ENCODE peak calls at places on chromosomes 3 and 15, in six cellular contexts. I, P, A, E, L and J are unnamed samples.

GRCh38 chr3:11455977-11456376 is 183.8 kb downstream of the ATG7 start:
- DNase-seq in I (no peak), P (no peak), A (no peak), E (no peak), L (no peak), J (no peak)

GRCh38 chr3:31639828-31640227 is 107.1 kb downstream of the STT3B start:
- DNase-seq in I (no peak), P (no peak), A (no peak), E (no peak), L (no peak), J (no peak)

GRCh38 chr15:91790826-91791225 is 62.7 kb upstream of the SLCO3A1 start:
- DNase-seq in I (no peak), P (no peak), A (no peak), E (no peak), L (peak), J (no peak)

GRCh38 chr15:42711746-42712145 is 25.2 kb downstream of the CDAN1 start:
- DNase-seq in I (no peak), P (no peak), A (no peak), E (no peak), L (no peak), J (no peak)

GRCh38 chr3:53166781-53167291 is 5.8 kb downstream of the PRKCD start:
- DNase-seq in I (peak), P (no peak), A (peak), E (no peak), L (peak), J (no peak)

GRCh38 chr3:197212290-197212689 is 86.1 kb downstream of the DLG1 start:
- DNase-seq in I (no peak), P (no peak), A (no peak), E (peak), L (no peak), J (no peak)

GRCh38 chr3:58052373-58053273 is 44.4 kb downstream of the FLNB start:
- DNase-seq in I (peak), P (no peak), A (no peak), E (no peak), L (peak), J (no peak)

GRCh38 chr3:72336821-72337479 is 511.3 kb downstream of the SHQ1 start:
- DNase-seq in I (peak), P (no peak), A (no peak), E (peak), L (peak), J (no peak)

GRCh38 chr3:191919627-191920026 is 458.7 kb downstream of the PYDC2 start:
- DNase-seq in I (no peak), P (no peak), A (no peak), E (no peak), L (no peak), J (no peak)

GRCh38 chr3:179954226-179954870 is 82.4 kb downstream of the PEX5L start:
- DNase-seq in I (no peak), P (no peak), A (no peak), E (no peak), L (no peak), J (no peak)

GRCh38 chr3:113537155-113537554 is 4.8 kb downstream of the SIDT1 start:
- DNase-seq in I (no peak), P (no peak), A (no peak), E (no peak), L (peak), J (no peak)

GRCh38 chr3:182913889-182914288 is 66.4 kb downstream of the DCUN1D1 start:
- DNase-seq in I (no peak), P (no peak), A (no peak), E (no peak), L (peak), J (no peak)

GRCh38 chr3:81443948-81444347 is 317.5 kb downstream of the GBE1 start:
- DNase-seq in I (no peak), P (no peak), A (peak), E (no peak), L (peak), J (no peak)

GRCh38 chr3:156527060-156527459 is 27.9 kb downstream of the SSR3 start:
- DNase-seq in I (no peak), P (no peak), A (no peak), E (no peak), L (no peak), J (no peak)

GRCh38 chr3:111521881-111522280 is 20.1 kb upstream of the CD96 start:
- DNase-seq in I (no peak), P (no peak), A (no peak), E (no peak), L (no peak), J (no peak)

GRCh38 chr3:136141891-136142290 is 54.2 kb downstream of the MSL2 start:
- DNase-seq in I (no peak), P (no peak), A (no peak), E (no peak), L (peak), J (no peak)

GRCh38 chr3:41682996-41683395 is 278.9 kb downstream of the ULK4 start:
- DNase-seq in I (no peak), P (no peak), A (peak), E (no peak), L (peak), J (no peak)

GRCh38 chr15:41160639-41161315 is 44.7 kb upstream of the INO80 start:
- DNase-seq in I (no peak), P (no peak), A (no peak), E (no peak), L (peak), J (no peak)

GRCh38 chr15:90701048-90701447 is 16.1 kb upstream of the BLM start:
- DNase-seq in I (no peak), P (no peak), A (no peak), E (no peak), L (no peak), J (no peak)

GRCh38 chr3:155285936-155286335 is 7.5 kb downstream of the STRIT1 start:
- DNase-seq in I (no peak), P (no peak), A (no peak), E (no peak), L (no peak), J (no peak)

GRCh38 chr15:29183071-29183831 is 86.4 kb downstream of the NSMCE3 start:
- DNase-seq in I (no peak), P (no peak), A (no peak), E (no peak), L (peak), J (no peak)

GRCh38 chr3:41683666-41684350 is 278.1 kb downstream of the ULK4 start:
- DNase-seq in I (no peak), P (no peak), A (no peak), E (no peak), L (peak), J (no peak)

GRCh38 chr3:40464339-40465110 is 7.4 kb downstream of the RPL14 start:
- DNase-seq in I (no peak), P (no peak), A (no peak), E (no peak), L (no peak), J (no peak)

GRCh38 chr3:132253262-132253878 is 63.8 kb upstream of the ACP3 start:
- DNase-seq in I (no peak), P (no peak), A (peak), E (no peak), L (peak), J (no peak)

GRCh38 chr3:132255041-132255745 is 62.0 kb upstream of the ACP3 start:
- DNase-seq in I (no peak), P (no peak), A (peak), E (no peak), L (peak), J (no peak)

GRCh38 chr3:132254076-132254755 is 63.0 kb upstream of the ACP3 start:
- DNase-seq in I (no peak), P (no peak), A (no peak), E (no peak), L (no peak), J (no peak)

GRCh38 chr3:132261501-132261900 is 55.7 kb upstream of the ACP3 start:
- DNase-seq in I (no peak), P (no peak), A (no peak), E (no peak), L (no peak), J (no peak)

DNA sequence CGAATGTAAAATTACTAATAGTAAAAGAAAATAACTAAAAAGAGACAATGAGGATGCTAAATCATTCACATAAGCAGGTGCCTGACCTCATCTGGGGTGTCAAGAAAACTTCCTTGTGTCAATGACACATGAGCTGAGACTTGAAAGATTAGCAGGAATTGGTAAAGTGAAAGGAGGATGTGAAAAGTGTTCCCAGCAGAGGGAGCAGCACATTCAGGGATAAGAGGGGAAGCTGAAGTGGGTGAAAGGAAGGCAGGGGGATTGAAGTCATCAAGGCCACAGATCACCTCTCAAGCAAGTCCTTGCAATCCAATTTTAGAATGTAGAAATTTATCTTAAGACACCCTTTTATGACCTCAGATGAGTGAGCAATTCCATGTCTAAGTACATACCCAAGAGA is 60.2 kb upstream of the ACP3 start:
- DNase-seq in I (peak), P (no peak), A (peak), E (peak), L (peak), J (peak)
- TF ChIP-seq CTCF in I (peak), P (no peak), A (peak), E (peak), L (peak), J (peak)

DNA sequence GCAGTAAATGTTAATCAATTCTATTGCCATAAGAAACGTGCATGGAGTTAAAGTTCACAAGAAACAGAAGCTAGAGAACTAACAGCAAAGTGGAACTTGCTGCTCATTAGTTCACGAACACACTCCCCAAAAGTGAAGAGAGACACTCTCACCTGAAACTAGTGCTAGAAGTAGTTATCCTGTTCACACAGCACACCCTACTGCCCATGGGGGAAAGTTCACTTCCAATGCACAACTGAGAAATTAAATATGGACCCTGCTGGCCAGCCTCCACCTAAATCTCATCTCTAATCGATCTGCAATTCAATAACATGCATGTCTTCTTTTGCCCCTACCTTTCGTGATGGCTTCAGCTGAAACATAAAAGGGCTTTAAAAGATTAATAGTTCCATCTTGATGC is 39.4 kb upstream of the FRMD4B start:
- DNase-seq in I (no peak), P (no peak), A (no peak), E (peak), L (peak), J (no peak)
- TF ChIP-seq CTCF in I (peak), P (peak), A (peak), E (peak), L (peak), J (peak)

GRCh38 chr3:17808994-17809393 is 66.6 kb upstream of the TBC1D5 start:
- DNase-seq in I (no peak), P (no peak), A (peak), E (no peak), L (peak), J (no peak)

GRCh38 chr3:17806876-17807275 is 64.4 kb upstream of the TBC1D5 start:
- DNase-seq in I (no peak), P (no peak), A (no peak), E (no peak), L (no peak), J (no peak)

GRCh38 chr3:17811633-17812032 is 69.2 kb upstream of the TBC1D5 start:
- DNase-seq in I (no peak), P (no peak), A (no peak), E (no peak), L (peak), J (no peak)

GRCh38 chr3:17806201-17806600 is 63.8 kb upstream of the TBC1D5 start:
- DNase-seq in I (no peak), P (no peak), A (no peak), E (no peak), L (no peak), J (no peak)

DNA sequence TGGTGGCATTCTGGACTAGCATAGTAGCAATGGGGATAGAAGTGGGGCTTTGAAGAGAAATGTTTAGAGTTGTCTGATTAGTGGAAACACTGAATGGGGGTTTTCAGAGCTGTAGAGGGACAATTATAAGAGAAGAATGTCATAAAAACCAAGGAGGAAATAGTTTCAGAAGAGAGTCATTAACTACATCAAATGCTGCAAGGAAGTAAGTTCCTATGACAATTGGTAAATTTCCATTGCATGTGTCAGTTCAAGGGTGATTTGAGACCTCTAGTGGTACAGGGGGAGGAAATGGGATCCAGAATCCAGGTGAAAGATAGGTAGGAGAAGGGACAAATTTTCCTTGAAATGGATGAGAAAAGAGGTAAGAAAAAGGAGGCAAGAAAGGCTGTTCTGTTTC is 68.3 kb upstream of the TBC1D5 start:
- DNase-seq in I (no peak), P (no peak), A (peak), E (no peak), L (peak), J (no peak)
- TF ChIP-seq CTCF in I (peak), P (no peak), A (peak), E (peak), L (peak), J (no peak)

DNA sequence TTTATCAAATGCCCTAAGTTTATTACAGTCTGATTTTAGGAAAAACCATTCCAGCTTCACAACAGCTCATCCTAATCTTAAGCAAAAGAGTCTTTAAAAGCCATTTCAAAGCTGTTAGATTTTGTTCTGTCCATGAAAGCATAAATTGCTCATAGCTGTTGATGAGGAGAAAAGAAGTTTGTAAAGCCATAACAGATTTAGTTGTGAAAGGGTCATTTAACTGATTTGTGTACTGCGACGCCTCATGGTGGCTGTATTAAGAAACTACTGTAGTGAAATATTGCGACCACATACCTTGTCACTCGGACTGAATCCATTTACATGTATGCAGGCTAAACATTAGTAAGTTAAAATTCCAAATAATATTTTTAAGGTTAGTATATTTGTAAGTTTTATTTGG is 20.9 kb downstream of the BBX start:
- DNase-seq in I (no peak), P (no peak), A (no peak), E (no peak), L (peak), J (no peak)
- TF ChIP-seq CTCF in I (peak), P (no peak), A (no peak), E (peak), L (peak), J (peak)

GRCh38 chr15:50315814-50316630 is 39.0 kb downstream of the GABPB1 start:
- DNase-seq in I (no peak), P (no peak), A (peak), E (no peak), L (peak), J (no peak)
- TF ChIP-seq CTCF in I (no peak), P (peak), A (peak), E (peak), L (peak), J (peak)

GRCh38 chr3:12815719-12816118 is 19.2 kb downstream of the CAND2 start:
- DNase-seq in I (no peak), P (no peak), A (no peak), E (no peak), L (no peak), J (no peak)
- TF ChIP-seq CTCF in I (no peak), P (no peak), A (no peak), E (peak), L (peak), J (no peak)